ENCODE peak calls at places on chromosomes 1 and 21, in five cellular contexts. P is sigmoid colon, Y is heart left ventricle, H is body of pancreas, C is transverse colon. Z is an unnamed sample.

GRCh38 chr1:225602590-225603206 is 50.2 kb downstream of the ENAH start:
- DNase-seq in P (no peak), Y (no peak), H (peak), C (no peak), Z (peak)

GRCh38 chr1:67662884-67663283 is 22.1 kb upstream of the GADD45A start:
- DNase-seq in P (no peak), Y (no peak), H (no peak), C (no peak), Z (no peak)

GRCh38 chr21:43355925-43356289 is 71.0 kb downstream of the SIK1 start:
- DNase-seq in P (no peak), Y (no peak), H (no peak), C (no peak), Z (no peak)

GRCh38 chr1:22749919-22750670 is 39.5 kb downstream of the EPHB2 start:
- DNase-seq in P (peak), Y (no peak), H (peak), C (peak), Z (peak)

GRCh38 chr21:16583567-16583966 is 853.8 kb downstream of the USP25 start:
- DNase-seq in P (no peak), Y (no peak), H (no peak), C (no peak), Z (no peak)

GRCh38 chr1:27517907-27518718 is 28.1 kb upstream of the WASF2 start:
- DNase-seq in P (no peak), Y (no peak), H (no peak), C (peak), Z (no peak)

GRCh38 chr21:42381347-42381984 is 14.4 kb downstream of the TMPRSS3 start:
- DNase-seq in P (no peak), Y (no peak), H (peak), C (peak), Z (peak)

GRCh38 chr1:202113690-202114300 is 8.9 kb upstream of the GPR37L1 start:
- DNase-seq in P (no peak), Y (no peak), H (no peak), C (no peak), Z (no peak)

GRCh38 chr1:59596432-59596831 is 218.3 kb upstream of the HOOK1 start:
- DNase-seq in P (no peak), Y (no peak), H (peak), C (no peak), Z (peak)

GRCh38 chr21:40623550-40623949 is 223.4 kb downstream of the DSCAM start:
- DNase-seq in P (no peak), Y (no peak), H (no peak), C (no peak), Z (no peak)

GRCh38 chr1:179714159-179714558 is 28.9 kb upstream of the FAM163A start:
- DNase-seq in P (no peak), Y (no peak), H (no peak), C (no peak), Z (no peak)

GRCh38 chr1:201191723-201192477 is 1.3 kb downstream of the IGFN1 start:
- DNase-seq in P (no peak), Y (no peak), H (no peak), C (no peak), Z (peak)

GRCh38 chr21:18253252-18253651 is 8.6 kb downstream of the CHODL start:
- DNase-seq in P (no peak), Y (no peak), H (no peak), C (no peak), Z (no peak)

GRCh38 chr1:109771712-109772657 is 8.3 kb upstream of the EPS8L3 start:
- DNase-seq in P (peak), Y (no peak), H (peak), C (peak), Z (no peak)

GRCh38 chr1:28811766-28812668 is at the start of gene OPRD1:
- DNase-seq in P (no peak), Y (no peak), H (no peak), C (no peak), Z (no peak)

GRCh38 chr1:41175546-41175945 is 66.6 kb downstream of the SCMH1 start:
- DNase-seq in P (no peak), Y (no peak), H (no peak), C (no peak), Z (peak)

GRCh38 chr1:180343931-180344406 is 113.9 kb downstream of the LHX4 start:
- DNase-seq in P (no peak), Y (no peak), H (peak), C (peak), Z (peak)

GRCh38 chr1:204350265-204350664 is 9.5 kb downstream of the PLEKHA6 start:
- DNase-seq in P (no peak), Y (no peak), H (no peak), C (no peak), Z (no peak)

GRCh38 chr1:228955691-228956090 is 220.4 kb downstream of the RHOU start:
- DNase-seq in P (no peak), Y (no peak), H (no peak), C (no peak), Z (peak)

GRCh38 chr1:204971700-204972336 is 71.2 kb upstream of the CNTN2 start:
- DNase-seq in P (no peak), Y (no peak), H (no peak), C (no peak), Z (peak)

GRCh38 chr1:65068202-65069011 is 79.6 kb upstream of the AK4 start:
- DNase-seq in P (no peak), Y (no peak), H (peak), C (peak), Z (peak)

GRCh38 chr1:112688781-112689193 is 14.3 kb downstream of the MOV10 start:
- DNase-seq in P (no peak), Y (peak), H (no peak), C (no peak), Z (peak)

GRCh38 chr1:214989341-214989740 is 93.2 kb upstream of the KCNK2 start:
- DNase-seq in P (no peak), Y (no peak), H (no peak), C (no peak), Z (peak)

GRCh38 chr1:96116707-96117106 is 604.9 kb upstream of the PTBP2 start:
- DNase-seq in P (no peak), Y (no peak), H (no peak), C (no peak), Z (peak)

GRCh38 chr1:46673749-46674182 is 2.1 kb downstream of the TEX38 start:
- DNase-seq in P (no peak), Y (no peak), H (no peak), C (no peak), Z (peak)

GRCh38 chr1:99943238-99943794 is 26.5 kb upstream of the SLC35A3 start:
- DNase-seq in P (no peak), Y (no peak), H (peak), C (no peak), Z (peak)

GRCh38 chr21:37368536-37369279 is 2.1 kb downstream of the DYRK1A start:
- DNase-seq in P (no peak), Y (no peak), H (no peak), C (no peak), Z (peak)

GRCh38 chr1:160078392-160079195 is 2.7 kb upstream of the KCNJ9 start:
- DNase-seq in P (no peak), Y (no peak), H (peak), C (peak), Z (peak)

GRCh38 chr1:147266381-147266780 is 23.9 kb downstream of the CHD1L start:
- DNase-seq in P (no peak), Y (no peak), H (no peak), C (no peak), Z (no peak)

GRCh38 chr1:61448017-61448383 is 276.9 kb downstream of the TM2D1 start:
- DNase-seq in P (no peak), Y (no peak), H (no peak), C (no peak), Z (no peak)

GRCh38 chr1:61445269-61445825 is 279.6 kb downstream of the TM2D1 start:
- DNase-seq in P (no peak), Y (no peak), H (no peak), C (no peak), Z (no peak)

GRCh38 chr1:61447339-61448016 is 277.5 kb downstream of the TM2D1 start:
- DNase-seq in P (no peak), Y (no peak), H (no peak), C (no peak), Z (no peak)

GRCh38 chr1:61444277-61444676 is 280.7 kb downstream of the TM2D1 start:
- DNase-seq in P (no peak), Y (no peak), H (no peak), C (peak), Z (peak)

GRCh38 chr1:61446531-61446991 is 278.4 kb downstream of the TM2D1 start:
- DNase-seq in P (no peak), Y (no peak), H (no peak), C (no peak), Z (no peak)
- H3K4me3 ChIP-seq in P (no peak), Y (no peak), H (no peak), C (no peak), Z (no peak)

DNA sequence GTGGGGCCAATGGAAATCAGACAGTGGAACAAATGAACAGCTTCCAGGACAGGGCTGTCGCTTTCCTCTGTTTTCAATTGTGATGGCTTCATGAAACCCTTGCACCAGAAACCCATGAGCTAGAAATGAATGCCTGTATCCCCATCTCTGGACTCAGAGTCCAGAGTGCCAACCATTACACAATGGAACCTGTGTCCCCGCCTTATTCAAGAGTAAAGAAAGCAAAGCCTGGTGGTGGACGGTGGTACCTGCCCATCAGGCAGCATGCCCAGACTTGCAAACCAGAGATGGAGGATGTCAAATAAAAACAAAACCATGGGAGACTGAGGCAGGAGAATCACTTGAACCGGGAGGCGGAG is 4.4 kb upstream of the CAPN2 start:
- DNase-seq in P (no peak), Y (no peak), H (no peak), C (peak), Z (no peak)
- TF ChIP-seq CTCF in P (no peak), Y (no peak), H (peak), C (peak), Z (peak)

DNA sequence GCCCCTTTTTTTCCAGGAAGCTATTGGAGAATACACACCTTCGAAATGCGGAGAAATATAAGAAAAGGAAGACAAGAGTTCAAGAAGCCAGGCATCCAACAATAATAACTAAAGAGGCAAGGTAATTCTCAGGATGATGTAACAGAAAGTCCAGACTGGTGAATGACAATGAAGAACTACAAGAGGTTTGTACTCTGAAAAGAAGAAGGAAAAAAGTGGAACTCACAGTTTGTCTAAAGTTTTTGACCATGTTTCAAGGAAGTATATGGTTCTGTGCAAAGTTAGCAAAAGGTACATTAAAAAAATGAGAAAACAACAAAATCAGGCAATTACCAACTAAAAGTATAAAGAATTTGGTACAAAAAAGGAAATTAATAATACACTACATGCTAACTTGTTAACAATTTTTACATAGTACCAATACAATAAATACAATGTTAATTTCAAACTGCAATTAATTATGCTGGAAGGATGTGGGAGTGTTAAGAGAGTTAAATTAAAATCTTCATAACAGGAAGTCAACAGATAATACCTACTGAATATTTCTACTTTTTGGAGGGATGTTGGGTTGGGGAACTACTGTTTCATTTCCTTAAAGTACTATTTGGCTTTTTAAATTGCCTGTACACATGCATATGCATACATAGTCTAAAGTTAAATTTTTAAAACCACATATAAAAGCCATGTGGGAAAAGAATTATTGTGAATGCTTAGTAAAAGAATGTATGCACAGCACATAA is 12.9 kb upstream of the CD55 start:
- DNase-seq in P (no peak), Y (no peak), H (no peak), C (no peak), Z (no peak)
- H3K4me3 ChIP-seq in P (no peak), Y (no peak), H (no peak), C (no peak), Z (no peak)

GRCh38 chr1:1442069-1442770 is 6.7 kb downstream of the VWA1 start:
- DNase-seq in P (no peak), Y (no peak), H (peak), C (no peak), Z (no peak)
- TF ChIP-seq CTCF in P (no peak), Y (no peak), H (no peak), C (no peak), Z (no peak)

DNA sequence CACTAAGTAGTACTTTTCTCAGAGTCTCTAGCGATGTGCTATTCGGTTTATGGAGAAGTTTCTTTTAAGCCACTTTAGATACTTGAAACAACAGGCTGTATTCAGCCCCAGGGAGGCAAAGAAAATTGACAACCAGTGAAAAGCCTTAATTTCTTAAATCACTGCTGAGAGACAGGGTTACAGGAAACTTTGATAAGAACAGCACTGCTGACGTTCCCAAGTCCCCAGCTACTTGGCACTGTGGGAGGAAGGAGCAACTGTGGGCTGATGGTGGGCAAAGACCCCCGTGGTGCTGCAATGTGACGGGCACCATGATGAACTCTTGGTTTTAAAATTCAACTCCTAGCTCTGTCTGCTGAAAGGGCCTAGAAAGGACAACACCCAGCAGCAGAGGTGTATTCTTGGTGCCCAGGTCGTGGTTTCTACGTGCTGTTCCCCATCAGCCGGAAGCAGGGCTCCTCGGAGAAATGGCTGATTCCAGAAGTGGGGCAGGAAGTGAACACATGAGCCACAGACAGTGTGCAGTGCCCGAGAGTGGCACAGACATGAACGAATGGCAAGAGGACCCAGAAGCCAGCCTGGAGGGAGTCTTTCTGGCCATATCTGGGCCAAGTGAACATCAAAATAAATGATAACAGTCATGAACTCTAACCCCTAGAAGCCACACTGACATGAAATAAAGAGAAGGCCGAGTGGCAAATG is 5.3 kb downstream of the PTTG1IP start:
- DNase-seq in P (peak), Y (peak), H (no peak), C (no peak), Z (no peak)
- H3K4me3 ChIP-seq in P (no peak), Y (no peak), H (no peak), C (no peak), Z (no peak)